ENCODE peak calls at places on chromosome 14, in four cellular contexts. F is PC-3, G is sigmoid colon, M is heart left ventricle. D is an unnamed sample. For H3K4me1, the result is how much of the 10 kb centered on the place peaks cover.

GRCh38 chr14:92368001-92368400 is 45.0 kb downstream of the SLC24A4 start:
- DNase-seq in M (no peak), F (no peak), G (no peak), D (no peak)

GRCh38 chr14:96053600-96054381 is 14.6 kb downstream of the C14orf132 start:
- DNase-seq in F (peak), G (peak), M (peak), D (peak)

GRCh38 chr14:23694085-23694975 is 58.2 kb downstream of the DHRS2 start:
- DNase-seq in M (no peak), F (no peak), G (no peak), D (no peak)

GRCh38 chr14:33592298-33592697 is 358.6 kb downstream of the EGLN3 start:
- DNase-seq in F (peak), G (no peak), M (no peak), D (no peak)

GRCh38 chr14:76867536-76868452 is 41.6 kb downstream of the LRRC74A start:
- DNase-seq in F (no peak), M (peak), G (no peak), D (no peak)

GRCh38 chr14:26531894-26532293 is 65.9 kb downstream of the NOVA1 start:
- DNase-seq in G (no peak), F (peak), M (no peak), D (no peak)

GRCh38 chr14:80419339-80419738 is 208.0 kb upstream of the DIO2 start:
- DNase-seq in M (no peak), G (no peak), F (no peak), D (no peak)

GRCh38 chr14:64704145-64704742 is at the start of gene PLEKHG3:
- DNase-seq in M (peak), G (peak), F (peak), D (peak)

GRCh38 chr14:92693998-92694780 is 54.2 kb downstream of the LGMN start:
- DNase-seq in G (peak), M (no peak), F (peak), D (no peak)

GRCh38 chr14:24404814-24405213 is 6.0 kb downstream of the NYNRIN start:
- DNase-seq in F (no peak), M (no peak), G (no peak), D (no peak)

GRCh38 chr14:103281496-103282231 is 52.4 kb upstream of the EIF5 start:
- DNase-seq in M (no peak), F (peak), G (peak), D (peak)

GRCh38 chr14:39229601-39230110 is 4.1 kb upstream of the MIA2 start:
- DNase-seq in M (no peak), F (no peak), G (no peak), D (no peak)

GRCh38 chr14:32779845-32780244 is 158.8 kb upstream of the NPAS3 start:
- DNase-seq in M (no peak), G (no peak), F (no peak), D (no peak)

GRCh38 chr14:101879212-101880015 is 85.0 kb upstream of the DYNC1H1 start:
- DNase-seq in F (no peak), G (peak), M (no peak), D (no peak)

GRCh38 chr14:23379331-23380196 is 2.7 kb downstream of the CMTM5 start:
- DNase-seq in M (peak), G (no peak), F (peak), D (peak)

GRCh38 chr14:60151715-60152114 is 13.5 kb downstream of the DHRS7 start:
- DNase-seq in G (peak), M (peak), F (peak), D (peak)

GRCh38 chr14:50059773-50060629 is 56.4 kb downstream of the VCPKMT start:
- DNase-seq in G (no peak), F (no peak), M (no peak), D (no peak)

GRCh38 chr14:64992328-64992885 is 5.7 kb downstream of the FNTB start:
- DNase-seq in G (no peak), F (no peak), M (no peak), D (no peak)

GRCh38 chr14:86462193-86462592 is 932.2 kb downstream of the FLRT2 start:
- DNase-seq in F (peak), M (no peak), G (no peak), D (no peak)

GRCh38 chr14:77131871-77132486 is 9.6 kb downstream of the ZDHHC22 start:
- DNase-seq in M (no peak), G (no peak), F (no peak), D (no peak)

GRCh38 chr14:98296895-98297294 is 975.1 kb downstream of the BCL11B start:
- DNase-seq in M (no peak), G (no peak), F (no peak), D (no peak)

GRCh38 chr14:25007832-25008231 is 42.1 kb downstream of the STXBP6 start:
- DNase-seq in G (no peak), F (no peak), M (no peak), D (no peak)

GRCh38 chr14:85178869-85179268 is 351.1 kb upstream of the FLRT2 start:
- DNase-seq in G (no peak), M (no peak), F (no peak), D (no peak)

GRCh38 chr14:95156153-95156764 is 1.1 kb downstream of the DICER1 start:
- DNase-seq in G (no peak), F (peak), M (no peak), D (no peak)

GRCh38 chr14:92400579-92401444 is 77.8 kb downstream of the SLC24A4 start:
- DNase-seq in G (no peak), F (no peak), M (no peak), D (no peak)

GRCh38 chr14:76767681-76768055 is 6.4 kb downstream of the VASH1 start:
- DNase-seq in F (no peak), G (no peak), M (no peak), D (no peak)

GRCh38 chr14:96349286-96350075 is 13.7 kb downstream of the ATG2B start:
- DNase-seq in F (no peak), G (no peak), M (no peak), D (no peak)

GRCh38 chr14:28690029-28690683 is 76.4 kb upstream of the FOXG1 start:
- DNase-seq in G (no peak), M (no peak), F (no peak), D (no peak)

GRCh38 chr14:96056509-96057422 is 17.6 kb downstream of the C14orf132 start:
- DNase-seq in M (peak), F (peak), G (no peak), D (no peak)

GRCh38 chr14:92798811-92799210 is 4.7 kb downstream of the GOLGA5 start:
- DNase-seq in F (no peak), G (no peak), M (no peak), D (no peak)

GRCh38 chr14:22977684-22978486 is 4.5 kb downstream of the AJUBA start:
- DNase-seq in M (peak), G (peak), F (peak), D (no peak)

GRCh38 chr14:66401447-66402095 is 84.6 kb upstream of the CCDC196 start:
- DNase-seq in F (peak), M (no peak), G (no peak), D (no peak)

GRCh38 chr14:21024668-21025373 is at the start of gene NDRG2:
- DNase-seq in M (peak), G (peak), F (no peak), D (peak)

GRCh38 chr14:24251880-24252288 is 9.5 kb upstream of the TINF2 start:
- DNase-seq in F (peak), G (peak), M (no peak), D (no peak)

GRCh38 chr14:24398298-24398942 is 383 bp upstream of the NYNRIN start:
- DNase-seq in G (peak), F (no peak), M (peak), D (no peak)

GRCh38 chr14:64434528-64434927 is 30.8 kb upstream of the AKAP5 start:
- DNase-seq in F (no peak), G (no peak), M (no peak), D (no peak)

GRCh38 chr14:36275741-36276140 is 44.7 kb downstream of the MBIP start:
- DNase-seq in F (no peak), G (no peak), M (no peak), D (no peak)

GRCh38 chr14:62710811-62711210 is 334.4 kb downstream of the KCNH5 start:
- DNase-seq in F (no peak), M (no peak), G (no peak), D (no peak)

GRCh38 chr14:97445367-97445766 is 648.2 kb downstream of the VRK1 start:
- DNase-seq in M (no peak), G (no peak), F (no peak), D (no peak)

GRCh38 chr14:21071225-21072041 is 1.3 kb downstream of the ARHGEF40 start:
- DNase-seq in G (peak), F (peak), M (peak), D (peak)

GRCh38 chr14:90698379-90698869 is 117.8 kb downstream of the TTC7B start:
- DNase-seq in G (peak), M (peak), F (no peak), D (peak)

GRCh38 chr14:90696728-90697127 is 119.5 kb downstream of the TTC7B start:
- DNase-seq in F (no peak), M (no peak), G (no peak), D (no peak)

GRCh38 chr14:90697146-90697545 is 119.1 kb downstream of the TTC7B start:
- DNase-seq in M (no peak), F (no peak), G (no peak), D (no peak)

GRCh38 chr14:90699016-90699415 is 117.2 kb downstream of the TTC7B start:
- DNase-seq in M (no peak), F (no peak), G (no peak), D (no peak)

GRCh38 chr14:90697577-90698206 is 118.5 kb downstream of the TTC7B start:
- DNase-seq in G (peak), M (peak), F (peak), D (peak)
- H3K4me1 ChIP-seq in G (under half), M (under half), F (under half), D (half or more)

GRCh38 chr14:89771251-89771650 is 183.3 kb downstream of the EFCAB11 start:
- DNase-seq in G (no peak), F (peak), M (no peak), D (no peak)

GRCh38 chr14:89767861-89768268 is 186.7 kb downstream of the EFCAB11 start:
- DNase-seq in M (no peak), G (no peak), F (peak), D (no peak)

GRCh38 chr14:89765346-89765745 is 189.2 kb downstream of the EFCAB11 start:
- DNase-seq in F (no peak), M (no peak), G (no peak), D (no peak)
- H3K4me1 ChIP-seq in F (under half), M (under half), G (under half), D (under half)

GRCh38 chr14:100771121-100771800 is 44.6 kb downstream of the DLK1 start:
- DNase-seq in F (no peak), G (peak), M (no peak), D (no peak)
- H3K4me1 ChIP-seq in F (under half), G (under half), M (under half), D (under half)

GRCh38 chr14:72061718-72062117 is 129.5 kb downstream of the RGS6 start:
- DNase-seq in G (no peak), M (no peak), F (no peak), D (no peak)
- H3K4me1 ChIP-seq in G (under half), M (under half), F (under half), D (under half)

GRCh38 chr14:69682607-69683263 is 71.3 kb downstream of the SUSD6 start:
- DNase-seq in G (no peak), F (no peak), M (no peak), D (no peak)
- H3K4me1 ChIP-seq in G (half or more), F (under half), M (under half), D (half or more)

GRCh38 chr14:30875788-30876053 is 1.4 kb downstream of the COCH start:
- DNase-seq in G (no peak), F (no peak), M (no peak), D (no peak)
- H3K4me1 ChIP-seq in G (under half), F (under half), M (under half), D (under half)